ENCODE peak calls at places on chromosomes 12 and 14, in eight cellular contexts. J, O, E, K, R, A, N and F are unnamed samples.
A peak's percentile ranks its signal among the peaks of the same experiment; 100 is the strongest.

GRCh38 chr14:21016791-21017190 is 8.1 kb downstream of the NDRG2 start:
- DNase-seq in R (no peak), N (no peak), K (no peak), O (no peak), J (no peak), E (no peak), A (no peak), F (no peak)

GRCh38 chr12:53172352-53172751 is 8.2 kb upstream of the ZNF740 start:
- DNase-seq in R (no peak), O (no peak), A (no peak), N (no peak), K (no peak), J (no peak), E (no peak), F (peak; percentile 78)

GRCh38 chr12:21989819-21990412 is 48.7 kb upstream of the ABCC9 start:
- DNase-seq in K (no peak), O (peak; percentile 25), E (peak; percentile 30), J (no peak), A (no peak), N (no peak), R (no peak), F (peak; percentile 56)

GRCh38 chr14:90381999-90382451 is 14.8 kb upstream of the CALM1 start:
- DNase-seq in J (no peak), K (peak; percentile 6), R (peak; percentile 74), E (peak; percentile 59), A (no peak), O (peak; percentile 75), N (peak; percentile 28), F (no peak)

GRCh38 chr14:68884031-68885030 is 91.5 kb upstream of the ZFP36L1 start:
- DNase-seq in R (no peak), E (peak; percentile 95), K (no peak), A (no peak), J (no peak), O (no peak), N (no peak), F (peak; percentile 80)

GRCh38 chr12:29889737-29890136 is 106.0 kb upstream of the TMTC1 start:
- DNase-seq in K (no peak), N (peak; percentile 49), O (peak; percentile 94), R (peak; percentile 3), E (peak; percentile 4), J (peak; percentile 47), A (peak; percentile 16), F (peak; percentile 1)

GRCh38 chr12:2752676-2753371 is 41.9 kb upstream of the FKBP4 start:
- DNase-seq in J (no peak), O (peak; percentile 93), K (peak; percentile 65), R (no peak), N (peak; percentile 80), A (peak; percentile 73), E (no peak), F (peak; percentile 76)

GRCh38 chr12:56338643-56339422 is at the start of gene IL23A:
- DNase-seq in N (no peak), K (peak; percentile 82), A (peak; percentile 75), O (peak; percentile 85), R (peak; percentile 32), J (peak; percentile 75), E (no peak), F (no peak)

GRCh38 chr12:46401703-46402102 is 29.1 kb upstream of the SLC38A2 start:
- DNase-seq in O (peak; percentile 52), A (no peak), K (no peak), N (peak; percentile 23), R (no peak), E (no peak), J (no peak), F (peak; percentile 62)

GRCh38 chr14:55370883-55371455 is 40.7 kb downstream of the ATG14 start:
- DNase-seq in A (no peak), J (no peak), K (no peak), O (no peak), E (no peak), R (no peak), N (no peak), F (no peak)

GRCh38 chr12:67362526-67362925 is 93.4 kb downstream of the CAND1 start:
- DNase-seq in N (no peak), R (no peak), K (no peak), E (no peak), A (no peak), J (no peak), O (no peak), F (no peak)

GRCh38 chr12:21656931-21657335 is 709 bp downstream of the LDHB start:
- DNase-seq in A (peak; percentile 39), N (peak; percentile 32), E (peak; percentile 79), O (peak; percentile 53), K (no peak), R (no peak), J (no peak), F (peak; percentile 60)

GRCh38 chr14:93969082-93969828 is 7.1 kb downstream of the ASB2 start:
- DNase-seq in N (no peak), R (no peak), O (no peak), E (peak; percentile 87), K (no peak), J (no peak), A (no peak), F (peak; percentile 33)

GRCh38 chr14:93322886-93323596 is 9.8 kb downstream of the BTBD7 start:
- DNase-seq in E (no peak), J (no peak), K (no peak), O (no peak), R (no peak), N (no peak), A (no peak), F (no peak)

GRCh38 chr14:49919825-49920224 is 26.9 kb downstream of the ARF6 start:
- DNase-seq in R (no peak), J (no peak), N (no peak), O (no peak), E (no peak), K (no peak), A (no peak), F (no peak)

GRCh38 chr12:123026094-123026853 is 45.8 kb downstream of the ARL6IP4 start:
- DNase-seq in A (no peak), N (no peak), O (no peak), R (no peak), J (peak; percentile 7), K (no peak), E (no peak), F (no peak)

GRCh38 chr14:100736269-100737180 is 9.8 kb downstream of the DLK1 start:
- DNase-seq in J (no peak), O (no peak), A (no peak), N (no peak), R (no peak), K (no peak), E (no peak), F (no peak)

GRCh38 chr12:3354586-3354985 is 136.4 kb upstream of the PRMT8 start:
- DNase-seq in E (no peak), J (no peak), K (no peak), R (no peak), A (no peak), N (no peak), O (no peak), F (no peak)

GRCh38 chr14:39491134-39491541 is 58.9 kb upstream of the FBXO33 start:
- DNase-seq in A (no peak), K (no peak), O (peak; percentile 75), E (peak; percentile 53), N (peak; percentile 18), R (peak; percentile 45), J (no peak), F (peak; percentile 40)

GRCh38 chr12:94875525-94875924 is 128.0 kb downstream of the NDUFA12 start:
- DNase-seq in K (no peak), R (peak; percentile 41), J (peak; percentile 35), E (peak; percentile 81), O (peak; percentile 63), A (no peak), N (peak; percentile 40), F (no peak)

GRCh38 chr12:121796855-121797751 is 3.6 kb upstream of the RHOF start:
- DNase-seq in R (peak; percentile 89), J (no peak), O (peak; percentile 94), K (no peak), A (no peak), E (peak; percentile 44), N (peak; percentile 49), F (peak; percentile 94)

GRCh38 chr14:82075566-82075965 is 541.9 kb upstream of the SEL1L start:
- DNase-seq in R (no peak), K (no peak), J (peak; percentile 50), A (peak; percentile 0), E (no peak), N (no peak), O (peak; percentile 87), F (peak; percentile 2)

GRCh38 chr12:101620762-101621133 is 26.0 kb downstream of the MYBPC1 start:
- DNase-seq in J (no peak), R (no peak), A (no peak), E (no peak), O (no peak), N (no peak), K (no peak), F (no peak)

GRCh38 chr12:72077111-72077820 is 138.6 kb downstream of the TPH2 start:
- DNase-seq in N (no peak), R (no peak), O (no peak), A (no peak), K (no peak), E (no peak), J (no peak), F (no peak)

GRCh38 chr12:81627336-81628189 is 131.6 kb downstream of the PPFIA2 start:
- DNase-seq in O (peak; percentile 75), E (peak; percentile 86), A (no peak), N (peak; percentile 22), K (no peak), J (no peak), R (peak; percentile 85), F (peak; percentile 27)

GRCh38 chr14:63492391-63492790 is 50.8 kb downstream of the PPP2R5E start:
- DNase-seq in O (no peak), K (no peak), N (no peak), E (no peak), A (no peak), J (no peak), R (no peak), F (peak; percentile 93)

GRCh38 chr14:34810028-34810427 is 65.1 kb downstream of the BAZ1A start:
- DNase-seq in R (no peak), E (no peak), K (no peak), A (no peak), N (no peak), O (no peak), J (no peak), F (no peak)

GRCh38 chr14:100900837-100901390 is 2.6 kb downstream of the RTL1 start:
- DNase-seq in N (peak; percentile 51), A (no peak), J (peak; percentile 42), O (peak; percentile 80), E (peak; percentile 56), K (no peak), R (peak; percentile 1), F (peak; percentile 11)

GRCh38 chr14:70698288-70698687 is 56.6 kb downstream of the TTC9 start:
- DNase-seq in J (no peak), K (no peak), A (no peak), R (no peak), O (no peak), N (no peak), E (no peak), F (peak; percentile 66)

GRCh38 chr14:91173221-91173670 is 59.4 kb downstream of the DGLUCY start:
- DNase-seq in J (peak; percentile 20), A (peak; percentile 78), K (peak; percentile 64), R (peak; percentile 64), E (peak; percentile 80), N (peak; percentile 82), O (peak; percentile 90), F (peak; percentile 78)